ENCODE peak calls at places on chromosomes 7 and 10, in eight cellular contexts. Y is stomach, Z is spleen, T is upper lobe of right lung, B is lower lobe of right lung, N is transverse colon, E is fibroblast of lung, H is thoracic aorta. R is an unnamed sample. For H3K27me3, the result is how much of the 10 kb centered on the place peaks cover.

GRCh38 chr10:132571565-132572544 is 34.3 kb downstream of the INPP5A start:
- DNase-seq in Z (no peak), H (no peak), Y (peak), N (peak), E (peak), B (no peak), T (no peak), R (peak)

GRCh38 chr10:129259128-129259527 is 207.9 kb upstream of the MGMT start:
- DNase-seq in E (no peak), B (no peak), H (no peak), N (no peak), Y (no peak), T (no peak), Z (no peak), R (no peak)

GRCh38 chr7:135856356-135857144 is 107.9 kb upstream of the FAM180A start:
- DNase-seq in T (no peak), Z (no peak), B (no peak), Y (no peak), N (no peak), H (no peak), E (peak), R (no peak)

GRCh38 chr7:38162036-38162435 is 16.0 kb upstream of the STARD3NL start:
- DNase-seq in E (no peak), H (no peak), B (no peak), N (no peak), Z (no peak), T (no peak), Y (no peak), R (no peak)

GRCh38 chr7:151242181-151243044 is 6.1 kb downstream of the SMARCD3 start:
- DNase-seq in N (no peak), B (no peak), Y (no peak), Z (no peak), T (no peak), H (no peak), E (no peak), R (no peak)

GRCh38 chr7:46930336-46930735 is 651.6 kb downstream of the TNS3 start:
- DNase-seq in B (no peak), H (no peak), E (peak), Y (no peak), Z (no peak), T (no peak), N (no peak), R (peak)

GRCh38 chr7:29946428-29947186 is 43.0 kb downstream of the SCRN1 start:
- DNase-seq in T (no peak), Y (peak), N (peak), Z (no peak), B (no peak), E (peak), H (no peak), R (peak)

GRCh38 chr10:45463244-45464116 is 89.5 kb downstream of the ALOX5 start:
- DNase-seq in E (peak), Y (no peak), H (no peak), Z (peak), N (no peak), T (no peak), B (peak), R (no peak)

GRCh38 chr7:94436018-94436604 is 41.4 kb downstream of the COL1A2 start:
- DNase-seq in B (no peak), H (peak), Z (no peak), E (peak), N (peak), Y (peak), T (no peak), R (peak)

GRCh38 chr10:132517951-132518521 is 19.6 kb upstream of the INPP5A start:
- DNase-seq in T (peak), E (no peak), H (no peak), Y (no peak), Z (peak), B (peak), N (peak), R (no peak)

GRCh38 chr7:141950796-141951195 is 4.0 kb upstream of the CLEC5A start:
- DNase-seq in Z (no peak), T (no peak), B (no peak), H (no peak), N (no peak), E (no peak), Y (no peak), R (no peak)

GRCh38 chr7:107473975-107474598 is 4.2 kb downstream of the GPR22 start:
- DNase-seq in B (no peak), Z (no peak), T (no peak), Y (no peak), E (no peak), H (no peak), N (no peak), R (no peak)

GRCh38 chr7:25834050-25834449 is 317.9 kb upstream of the NFE2L3 start:
- DNase-seq in N (no peak), T (no peak), Y (no peak), H (no peak), Z (no peak), E (no peak), B (no peak), R (no peak)

GRCh38 chr10:71290806-71291205 is 28.3 kb upstream of the SLC29A3 start:
- DNase-seq in Y (no peak), N (no peak), B (peak), H (no peak), E (peak), Z (no peak), T (no peak), R (no peak)

GRCh38 chr10:79102056-79102874 is 33.5 kb downstream of the ZMIZ1 start:
- DNase-seq in Y (peak), N (peak), T (no peak), H (peak), Z (peak), B (no peak), E (peak), R (peak)

GRCh38 chr7:127413962-127414361 is 21.5 kb upstream of the ZNF800 start:
- DNase-seq in Y (no peak), Z (no peak), B (no peak), N (no peak), T (no peak), H (no peak), E (no peak), R (no peak)

GRCh38 chr7:127415060-127415742 is 22.7 kb upstream of the ZNF800 start:
- DNase-seq in B (no peak), N (no peak), H (no peak), E (no peak), Z (peak), T (no peak), Y (no peak), R (no peak)

GRCh38 chr7:127413326-127413725 is 20.8 kb upstream of the ZNF800 start:
- DNase-seq in Y (no peak), E (no peak), H (no peak), B (no peak), N (no peak), T (no peak), Z (no peak), R (no peak)

GRCh38 chr7:127404282-127405049 is 12.0 kb upstream of the ZNF800 start:
- DNase-seq in B (no peak), E (no peak), Z (no peak), Y (no peak), T (no peak), H (no peak), N (no peak), R (no peak)

GRCh38 chr7:127409629-127410028 is 17.1 kb upstream of the ZNF800 start:
- DNase-seq in H (no peak), B (no peak), Y (no peak), T (no peak), Z (no peak), E (peak), N (no peak), R (no peak)
- H3K27me3 ChIP-seq in H (under half), B (under half), Y (under half), T (under half), Z (under half), E (under half), N (under half), R (under half)

GRCh38 chr10:5776150-5776880 is 36.9 kb downstream of the GDI2 start:
- DNase-seq in T (no peak), Y (no peak), N (no peak), B (no peak), H (no peak), Z (no peak), E (peak), R (no peak)
- H3K4me3 ChIP-seq in T (no peak), Y (no peak), N (no peak), B (no peak), H (peak), Z (no peak), E (no peak), R (no peak)

GRCh38 chr10:101308051-101308450 is 45.9 kb upstream of the BTRC start:
- DNase-seq in B (no peak), Y (no peak), E (no peak), N (no peak), Z (no peak), H (no peak), T (no peak), R (no peak)

GRCh38 chr10:101301111-101301731 is 52.7 kb upstream of the BTRC start:
- DNase-seq in T (no peak), Z (no peak), Y (peak), E (no peak), N (peak), H (no peak), B (no peak), R (peak)

GRCh38 chr10:101305241-101306230 is 48.4 kb upstream of the BTRC start:
- DNase-seq in B (no peak), N (no peak), T (no peak), E (no peak), Z (peak), Y (no peak), H (no peak), R (no peak)

GRCh38 chr10:101303087-101303753 is 50.7 kb upstream of the BTRC start:
- DNase-seq in B (no peak), T (no peak), H (no peak), Z (no peak), Y (no peak), N (no peak), E (peak), R (no peak)

GRCh38 chr10:101304316-101304715 is 49.6 kb upstream of the BTRC start:
- DNase-seq in N (no peak), E (no peak), Y (no peak), T (no peak), B (no peak), H (no peak), Z (no peak), R (no peak)
- H3K27me3 ChIP-seq in N (half or more), E (under half), Y (half or more), T (under half), B (under half), H (under half), Z (under half), R (under half)

DNA sequence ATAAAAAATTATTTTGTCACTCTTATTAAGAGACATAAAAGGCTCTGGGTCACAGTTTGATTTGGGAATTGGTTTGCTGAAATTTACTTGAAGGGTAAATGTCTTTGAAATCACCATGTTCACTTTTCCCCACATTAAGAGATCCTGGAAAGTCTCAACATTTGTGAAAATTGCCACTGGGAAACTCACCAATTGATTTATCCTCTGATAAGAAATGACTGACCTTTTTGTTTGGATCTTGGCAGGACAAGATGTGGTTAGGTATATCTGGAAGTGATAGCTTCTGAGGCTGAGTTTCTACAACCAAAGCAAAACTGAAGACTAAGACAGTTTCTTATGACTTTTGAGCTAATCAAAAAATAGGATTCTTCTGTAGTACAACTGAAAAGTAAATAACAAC is 107.1 kb upstream of the TMEM106B start:
- DNase-seq in Y (no peak), N (no peak), Z (no peak), T (no peak), E (peak), H (no peak), B (no peak), R (no peak)
- H3K4me3 ChIP-seq in Y (no peak), N (no peak), Z (no peak), T (no peak), E (no peak), H (no peak), B (no peak), R (no peak)

GRCh38 chr10:50992356-50992866 is 81.9 kb upstream of the PRKG1 start:
- DNase-seq in E (no peak), Z (peak), T (no peak), N (no peak), B (no peak), H (no peak), Y (no peak), R (no peak)
- H3K27me3 ChIP-seq in E (under half), Z (under half), T (under half), N (under half), B (under half), H (under half), Y (under half), R (under half)

GRCh38 chr10:23200997-23201652 is 9.0 kb downstream of the PTF1A start:
- DNase-seq in Y (no peak), T (no peak), B (no peak), E (no peak), H (no peak), Z (no peak), N (no peak), R (no peak)
- H3K4me3 ChIP-seq in Y (no peak), T (no peak), B (no peak), E (no peak), H (no peak), Z (no peak), N (no peak), R (no peak)

GRCh38 chr7:100719523-100720319 is 547 bp upstream of the EPO start:
- DNase-seq in Y (no peak), H (no peak), N (peak), B (no peak), E (peak), Z (no peak), T (no peak), R (no peak)
- H3K27me3 ChIP-seq in Y (half or more), H (under half), N (half or more), B (under half), E (under half), Z (under half), T (under half), R (under half)

R was measured in MG63.